ENCODE peak calls at places on chromosome 17, in five cellular contexts. T is colonic mucosa, J is HCT116, G is left ventricle myocardium inferior, Y is AG10803. R is an unnamed sample.

GRCh38 chr17:29549169-29549935 is 17.5 kb downstream of the ABHD15 start:
- DNase-seq in T (no peak), G (no peak), Y (peak), J (no peak), R (peak)

GRCh38 chr17:51322390-51323029 is 62.2 kb downstream of the UTP18 start:
- DNase-seq in G (no peak), J (peak), T (no peak), Y (peak), R (peak)

GRCh38 chr17:59846391-59847165 is 46.2 kb downstream of the TUBD1 start:
- DNase-seq in Y (peak), T (peak), J (peak), G (peak), R (peak)

GRCh38 chr17:40062347-40063033 is at the start of gene THRA:
- DNase-seq in G (peak), Y (peak), T (peak), J (no peak), R (peak)

GRCh38 chr17:57943140-57943539 is 12.1 kb downstream of the CUEDC1 start:
- DNase-seq in Y (peak), J (no peak), G (no peak), T (no peak), R (no peak)

GRCh38 chr17:37259030-37259735 is 116.6 kb upstream of the C17orf78 start:
- DNase-seq in Y (peak), J (no peak), G (no peak), T (no peak), R (no peak)

GRCh38 chr17:61279476-61280145 is 120.0 kb upstream of the TBX2 start:
- DNase-seq in G (no peak), J (no peak), T (no peak), Y (peak), R (no peak)

GRCh38 chr17:31462261-31462660 is 70.8 kb downstream of the RAB11FIP4 start:
- DNase-seq in J (no peak), T (no peak), G (no peak), Y (no peak), R (no peak)

DNA sequence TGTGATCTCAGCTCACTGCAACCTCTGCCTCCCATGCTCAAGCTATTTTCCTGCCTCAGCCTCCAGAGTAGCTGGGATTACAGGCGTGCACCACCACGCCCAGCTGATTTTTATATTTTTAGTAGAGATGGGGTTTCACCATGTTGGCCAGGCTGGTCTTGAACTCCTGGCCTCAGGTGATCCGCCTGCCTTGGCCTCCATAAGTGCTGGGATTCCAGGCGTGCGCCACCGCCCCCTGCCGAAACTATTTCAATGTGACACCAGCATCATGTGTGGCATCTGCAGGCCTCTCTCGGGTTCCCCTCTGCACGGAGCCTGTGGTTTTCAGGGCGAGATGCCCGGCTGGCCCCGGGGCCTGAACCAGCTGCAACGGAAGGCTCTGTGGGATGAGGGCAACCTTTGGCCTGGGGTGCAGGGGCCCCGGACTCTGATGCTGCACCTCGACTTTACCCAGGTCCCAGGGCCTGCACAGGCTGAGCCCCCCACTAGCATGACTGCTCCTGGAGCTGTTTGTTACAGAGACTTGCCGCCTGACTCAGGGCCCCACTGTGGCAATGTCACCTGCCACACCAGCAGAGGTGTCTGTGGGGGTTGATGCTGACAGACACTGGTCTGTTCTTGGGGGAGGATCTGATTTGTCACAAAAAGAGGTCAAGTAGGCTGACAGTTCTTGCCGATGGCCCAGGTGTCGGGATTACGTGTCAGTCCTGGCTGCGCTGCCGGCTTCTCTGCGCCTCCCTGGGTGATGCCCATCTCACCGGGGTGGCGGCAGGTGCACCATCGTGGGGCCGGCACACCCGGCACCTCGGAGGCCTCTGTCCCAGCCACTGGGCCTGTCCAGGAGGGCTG is 8.6 kb upstream of the TEX19 start:
- DNase-seq in T (no peak), J (peak), G (no peak), Y (peak), R (no peak)
- H3K4me3 ChIP-seq in T (no peak), J (no peak), G (no peak), Y (no peak), R (no peak)

GRCh38 chr17:74361613-74362391 is at the start of gene BTBD17:
- DNase-seq in T (peak), G (peak), Y (no peak), J (no peak), R (peak)
- H3K4me3 ChIP-seq in T (no peak), G (no peak), Y (no peak), J (no peak), R (no peak)

DNA sequence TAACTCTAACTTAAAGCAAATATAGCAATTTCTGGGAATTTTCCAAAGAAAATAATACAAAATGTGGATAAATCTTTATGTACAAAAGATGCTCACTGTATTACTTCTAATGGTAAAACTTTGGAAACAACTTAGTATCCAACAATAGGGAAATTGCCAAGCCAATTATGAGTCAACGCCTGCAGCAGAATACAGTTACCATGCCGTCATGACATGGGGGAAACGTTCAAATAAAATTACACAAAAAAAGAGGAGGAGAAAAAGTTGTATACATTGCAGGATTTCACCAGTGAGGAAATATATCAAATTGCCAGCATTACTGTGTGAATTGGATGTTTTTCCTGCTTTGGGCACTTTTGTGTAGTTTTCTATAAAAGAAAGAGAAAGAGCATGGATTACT is 469.6 kb downstream of the SOX9 start:
- DNase-seq in Y (peak), J (no peak), G (no peak), T (no peak), R (peak)
- H3K4me3 ChIP-seq in Y (peak), J (peak), G (peak), T (peak), R (peak)

DNA sequence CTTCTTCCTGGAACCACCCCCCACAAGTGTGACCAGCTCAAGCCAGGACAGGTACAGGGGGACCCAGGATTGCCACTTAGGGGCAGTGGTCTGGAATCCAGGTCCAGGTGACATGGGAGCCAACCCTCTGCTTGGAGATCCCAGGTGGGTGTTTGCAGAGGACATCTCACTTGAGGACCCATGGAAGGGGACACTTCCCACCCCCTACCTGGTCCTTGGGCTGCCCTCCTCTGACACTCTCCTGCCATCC is 145.5 kb downstream of the SEC14L1 start:
- DNase-seq in G (no peak), T (no peak), J (no peak), Y (no peak), R (no peak)
- H3K4me3 ChIP-seq in G (no peak), T (peak), J (peak), Y (no peak), R (no peak)

GRCh38 chr17:21513012-21513570 is 136.9 kb downstream of the KCNJ12 start:
- DNase-seq in T (peak), J (peak), G (peak), Y (peak), R (peak)
- H3K4me3 ChIP-seq in T (peak), J (peak), G (peak), Y (peak), R (no peak)

DNA sequence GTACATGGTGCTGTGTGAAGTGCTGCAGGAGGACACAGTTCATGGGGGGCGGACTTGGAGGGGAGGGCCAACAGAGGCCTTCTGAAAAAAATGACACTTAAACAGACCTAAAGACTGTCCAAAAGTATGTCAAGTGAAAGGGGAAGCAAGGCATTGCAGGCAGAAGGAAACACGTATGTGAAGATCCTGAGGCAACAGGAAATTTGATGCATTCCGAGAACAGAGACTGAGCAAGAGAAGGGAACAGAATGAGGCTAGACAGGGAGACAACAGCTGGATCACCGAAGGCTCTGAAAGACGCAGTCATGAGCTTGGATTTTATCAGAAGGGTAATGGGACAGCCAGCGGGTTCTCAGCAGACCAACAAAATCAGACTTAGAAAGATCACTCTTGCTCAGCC is 1.1 kb downstream of the IFT20 start:
- DNase-seq in G (no peak), T (no peak), Y (peak), J (no peak), R (no peak)
- H3K4me3 ChIP-seq in G (peak), T (peak), Y (peak), J (peak), R (no peak)